ENCODE peak calls at places on chromosomes 3 and 15, in four cellular contexts. A is activated naive CD8-positive, alpha-beta T cell treated with anti-CD3 and anti-CD28 coated beads for 36 hours; M is cardiac fibroblast; C is T follicular helper cell. V is an unnamed sample.

GRCh38 chr3:197714251-197714650 is 22.5 kb downstream of the RUBCN start:
- DNase-seq in A (no peak), M (no peak), C (no peak), V (no peak)

GRCh38 chr3:156638271-156638670 is 36.1 kb upstream of the TIPARP start:
- DNase-seq in A (no peak), M (no peak), C (no peak), V (no peak)

GRCh38 chr15:36294359-36294758 is 285.1 kb upstream of the CDIN1 start:
- DNase-seq in A (no peak), M (no peak), C (no peak), V (no peak)

GRCh38 chr3:156180077-156180476 is 59.7 kb downstream of the KCNAB1 start:
- DNase-seq in A (no peak), M (peak; percentile 21), C (no peak), V (no peak)

GRCh38 chr3:120350431-120350941 is 1.3 kb upstream of the LRRC58 start:
- DNase-seq in A (no peak), M (peak; percentile 78), C (no peak), V (peak; percentile 52)

GRCh38 chr15:25058080-25058785 is 103.4 kb downstream of the SNRPN start:
- DNase-seq in A (no peak), M (no peak), C (no peak), V (no peak)

GRCh38 chr3:65873028-65873427 is 165.7 kb downstream of the MAGI1 start:
- DNase-seq in A (no peak), M (no peak), C (no peak), V (no peak)

GRCh38 chr3:150956376-150956775 is 16.2 kb downstream of the CLRN1 start:
- DNase-seq in A (no peak), M (peak; percentile 22), C (no peak), V (peak; percentile 29)

GRCh38 chr15:101522091-101522490 is 32.6 kb upstream of the PCSK6 start:
- DNase-seq in A (no peak), M (no peak), C (no peak), V (no peak)

GRCh38 chr15:66849746-66850077 is 147.7 kb downstream of the SMAD6 start:
- DNase-seq in A (no peak), M (no peak), C (no peak), V (no peak)

GRCh38 chr3:157810924-157811718 is 295.1 kb downstream of the SHOX2 start:
- DNase-seq in A (no peak), M (no peak), C (no peak), V (no peak)

GRCh38 chr3:183158552-183159006 is 4.0 kb downstream of the LAMP3 start:
- DNase-seq in A (peak; percentile 55), M (peak; percentile 34), C (no peak), V (peak; percentile 21)

GRCh38 chr3:189687475-189687874 is 56.3 kb downstream of the TP63 start:
- DNase-seq in A (no peak), M (no peak), C (no peak), V (no peak)

GRCh38 chr15:90188914-90189748 is 12.0 kb upstream of the SEMA4B start:
- DNase-seq in A (no peak), M (peak; percentile 32), C (no peak), V (no peak)

GRCh38 chr3:115071611-115072010 is 75.5 kb downstream of the ZBTB20 start:
- DNase-seq in A (no peak), M (peak; percentile 13), C (no peak), V (peak; percentile 64)

GRCh38 chr15:76155742-76156141 is 96.0 kb downstream of the TMEM266 start:
- DNase-seq in A (no peak), M (no peak), C (no peak), V (peak; percentile 84)

GRCh38 chr3:87486115-87486514 is 209.7 kb upstream of the POU1F1 start:
- DNase-seq in A (no peak), M (no peak), C (no peak), V (no peak)

GRCh38 chr15:70337292-70338186 is 239.8 kb upstream of the TLE3 start:
- DNase-seq in A (no peak), M (no peak), C (no peak), V (no peak)

GRCh38 chr3:108091498-108092259 is 848 bp upstream of the CD47 start:
- DNase-seq in A (no peak), M (no peak), C (peak; percentile 37), V (no peak)

GRCh38 chr3:193554790-193555189 is at the start of gene ATP13A4:
- DNase-seq in A (no peak), M (no peak), C (no peak), V (no peak)

GRCh38 chr3:129064969-129065726 is 4.6 kb downstream of the GP9 start:
- DNase-seq in A (no peak), M (no peak), C (no peak), V (no peak)

GRCh38 chr3:54176106-54176505 is 53.8 kb downstream of the CACNA2D3 start:
- DNase-seq in A (no peak), M (peak; percentile 29), C (no peak), V (no peak)

GRCh38 chr15:35921051-35921450 is 375.1 kb upstream of the DPH6 start:
- DNase-seq in A (no peak), M (no peak), C (no peak), V (no peak)

GRCh38 chr15:71748327-71748726 is 62.0 kb upstream of the NR2E3 start:
- DNase-seq in A (no peak), M (peak; percentile 5), C (no peak), V (no peak)

GRCh38 chr3:190526787-190527767 is 13.2 kb downstream of the IL1RAP start:
- DNase-seq in A (no peak), M (peak; percentile 67), C (no peak), V (peak; percentile 43)

GRCh38 chr15:20341901-20342605 is 199.5 kb downstream of the GOLGA6L6 start:
- DNase-seq in A (no peak), M (no peak), C (no peak), V (peak; percentile 65)

GRCh38 chr3:153348457-153349137 is 186.6 kb downstream of the RAP2B start:
- DNase-seq in A (no peak), M (no peak), C (no peak), V (no peak)

GRCh38 chr3:193910886-193911738 is 224.8 kb upstream of the HES1 start:
- DNase-seq in A (no peak), M (no peak), C (no peak), V (no peak)

GRCh38 chr15:22229971-22230815 is 149.9 kb downstream of the OR4M2 start:
- DNase-seq in A (no peak), M (no peak), C (no peak), V (no peak)

GRCh38 chr3:182393830-182394367 is 399.4 kb upstream of the ATP11B start:
- DNase-seq in A (no peak), M (no peak), C (no peak), V (no peak)

GRCh38 chr3:32630266-32630665 is 54.7 kb upstream of the CNOT10 start:
- DNase-seq in A (no peak), M (peak; percentile 25), C (no peak), V (no peak)

GRCh38 chr15:72184165-72184811 is 13.3 kb downstream of the GRAMD2A start:
- DNase-seq in A (no peak), M (peak; percentile 39), C (no peak), V (peak; percentile 72)